ENCODE peak calls at places on chromosomes 11 and 22, in ten cellular contexts. Q, W, S, X, F, E, C, M, J and D are unnamed samples. For H3K27me3, the result is how much of the 10 kb centered on the place peaks cover.

GRCh38 chr11:8082391-8083087 is 1.5 kb downstream of the TUB start:
- DNase-seq in Q (no peak), W (no peak), S (no peak), X (no peak), F (no peak), E (no peak), C (no peak), M (no peak), J (peak), D (no peak)

GRCh38 chr22:46054091-46054877 is 77.3 kb upstream of the WNT7B start:
- DNase-seq in Q (peak), W (no peak), S (peak), X (peak), F (peak), E (peak), C (peak), M (no peak), J (no peak), D (no peak)

GRCh38 chr11:12518606-12519385 is 141.4 kb downstream of the PARVA start:
- DNase-seq in Q (no peak), W (no peak), S (no peak), X (no peak), F (no peak), E (no peak), C (no peak), M (no peak), J (no peak), D (no peak)

GRCh38 chr11:2706321-2706720 is 6.5 kb upstream of the KCNQ1OT1 start:
- DNase-seq in Q (no peak), W (no peak), S (no peak), X (peak), F (no peak), E (no peak), C (no peak), M (no peak), J (no peak), D (no peak)

GRCh38 chr11:60563553-60564235 is 48.5 kb downstream of the MS4A13 start:
- DNase-seq in Q (no peak), W (no peak), S (no peak), X (no peak), F (no peak), E (no peak), C (no peak), M (no peak), J (no peak), D (peak)

GRCh38 chr22:47678667-47679287 is 916.3 kb downstream of the TBC1D22A start:
- DNase-seq in Q (no peak), W (no peak), S (no peak), X (no peak), F (no peak), E (no peak), C (no peak), M (no peak), J (no peak), D (no peak)

GRCh38 chr11:117185739-117186430 is 7.3 kb downstream of the SIDT2 start:
- DNase-seq in Q (peak), W (no peak), S (no peak), X (no peak), F (no peak), E (no peak), C (no peak), M (no peak), J (no peak), D (no peak)

GRCh38 chr11:11036185-11037161 is 178.6 kb upstream of the ZBED5 start:
- DNase-seq in Q (no peak), W (peak), S (no peak), X (no peak), F (peak), E (peak), C (peak), M (no peak), J (peak), D (peak)

GRCh38 chr11:68295271-68295670 is 17.1 kb upstream of the LRP5 start:
- DNase-seq in Q (no peak), W (no peak), S (no peak), X (no peak), F (no peak), E (no peak), C (no peak), M (no peak), J (no peak), D (no peak)

GRCh38 chr22:46514592-46515207 is 22.7 kb downstream of the CELSR1 start:
- DNase-seq in Q (no peak), W (no peak), S (no peak), X (no peak), F (peak), E (peak), C (no peak), M (no peak), J (peak), D (peak)

GRCh38 chr11:7219457-7219856 is 32.2 kb upstream of the SYT9 start:
- DNase-seq in Q (no peak), W (no peak), S (no peak), X (no peak), F (no peak), E (no peak), C (no peak), M (no peak), J (no peak), D (no peak)

GRCh38 chr22:17785185-17786184 is 11.2 kb upstream of the BID start:
- DNase-seq in Q (peak), W (peak), S (no peak), X (peak), F (peak), E (peak), C (peak), M (no peak), J (peak), D (no peak)

GRCh38 chr11:10097615-10098014 is 196.4 kb downstream of the SBF2 start:
- DNase-seq in Q (no peak), W (no peak), S (no peak), X (no peak), F (no peak), E (no peak), C (no peak), M (no peak), J (no peak), D (no peak)

GRCh38 chr11:17164361-17165246 is 43.2 kb downstream of the PIK3C2A start:
- DNase-seq in Q (no peak), W (peak), S (no peak), X (no peak), F (no peak), E (no peak), C (no peak), M (no peak), J (peak), D (no peak)

GRCh38 chr22:42785706-42786499 is 65.2 kb upstream of the A4GALT start:
- DNase-seq in Q (no peak), W (no peak), S (no peak), X (no peak), F (no peak), E (no peak), C (no peak), M (no peak), J (no peak), D (no peak)

GRCh38 chr11:72741429-72741833 is 10.8 kb downstream of the ARAP1 start:
- DNase-seq in Q (peak), W (peak), S (no peak), X (peak), F (peak), E (no peak), C (no peak), M (no peak), J (peak), D (no peak)

GRCh38 chr11:134330611-134331564 is 900 bp upstream of the GLB1L2 start:
- DNase-seq in Q (no peak), W (peak), S (no peak), X (no peak), F (no peak), E (no peak), C (no peak), M (no peak), J (no peak), D (no peak)

GRCh38 chr11:6862961-6863360 is at the start of gene OR10A2:
- DNase-seq in Q (no peak), W (no peak), S (no peak), X (no peak), F (peak), E (no peak), C (no peak), M (no peak), J (peak), D (peak)

GRCh38 chr11:65887723-65888162 is 528 bp downstream of the FIBP start:
- DNase-seq in Q (no peak), W (no peak), S (no peak), X (no peak), F (peak), E (no peak), C (no peak), M (no peak), J (no peak), D (peak)
- H3K27ac ChIP-seq in Q (peak), W (peak), S (peak), X (peak), F (no peak), E (peak), C (no peak), M (peak), J (peak), D (no peak)

DNA sequence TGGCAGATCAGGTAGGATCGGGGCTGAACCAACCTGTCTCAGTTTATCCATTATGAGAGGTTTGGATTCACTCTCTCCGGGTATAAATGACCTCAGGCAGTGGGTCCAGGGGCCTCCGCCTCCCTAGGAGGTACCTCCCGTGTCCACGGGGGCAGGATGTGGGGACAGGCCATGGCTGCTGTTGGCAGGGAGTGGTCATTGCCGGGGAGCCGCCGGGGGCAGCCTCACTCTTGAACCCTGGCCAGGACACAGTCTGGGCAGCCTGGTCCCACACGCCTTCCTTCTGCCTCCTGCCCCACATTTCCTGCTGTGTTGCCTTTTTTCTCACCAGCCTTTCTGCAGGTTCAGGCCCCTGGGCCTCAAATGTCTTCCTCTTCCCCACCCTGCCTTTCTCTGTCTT is 30.9 kb downstream of the ZC3H7B start:
- DNase-seq in Q (no peak), W (no peak), S (no peak), X (no peak), F (no peak), E (no peak), C (no peak), M (no peak), J (no peak), D (no peak)
- H3K27me3 ChIP-seq in Q (under half), W (under half), S (under half), X (under half), F (under half), E (under half), C (under half), M (under half), J (under half), D (under half)

DNA sequence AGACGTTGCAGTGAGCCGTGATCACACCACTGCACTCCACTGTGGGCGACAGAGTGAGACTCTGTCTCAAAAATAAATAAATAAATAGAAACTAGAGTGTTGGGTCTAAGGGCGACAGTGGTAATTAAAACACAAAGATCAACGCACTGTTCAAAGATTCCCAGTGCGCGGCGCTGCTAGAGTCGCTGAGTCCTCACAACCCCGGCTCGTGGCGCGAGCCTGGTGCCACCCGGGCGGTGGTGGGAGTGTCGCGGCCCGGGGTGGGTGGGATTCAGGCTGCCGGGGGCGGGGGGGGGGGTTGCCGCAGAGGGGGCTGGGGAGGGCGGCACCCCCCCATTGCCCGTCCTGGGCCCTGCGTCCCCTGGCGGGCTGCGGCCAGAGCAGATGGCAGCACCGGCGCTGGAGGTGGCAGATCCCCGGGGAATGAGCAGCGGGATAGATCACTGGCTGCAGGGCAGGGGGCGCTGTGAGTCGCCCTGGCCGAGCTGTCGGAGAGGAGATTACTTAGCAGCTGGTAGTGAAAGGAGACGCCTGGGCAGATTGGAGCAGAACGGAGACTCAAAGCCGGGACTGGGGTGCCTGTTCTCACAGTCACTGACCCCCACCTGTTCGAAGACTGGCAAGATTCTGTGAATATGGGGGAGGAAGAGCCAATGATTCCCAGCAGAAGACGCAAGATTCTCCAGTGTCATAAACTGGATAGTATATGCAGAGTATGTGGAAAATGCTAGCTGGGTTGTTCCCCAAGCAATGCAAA is 30.2 kb upstream of the APOBEC3A start:
- DNase-seq in Q (peak), W (no peak), S (peak), X (peak), F (no peak), E (peak), C (peak), M (no peak), J (peak), D (no peak)
- TF ChIP-seq CTCF in Q (peak), W (peak), S (peak), X (peak), F (peak), E (peak), C (peak), M (peak), J (peak), D (peak)

GRCh38 chr11:120342226-120342625 is 6.0 kb downstream of the ARHGEF12 start:
- DNase-seq in Q (no peak), W (no peak), S (no peak), X (no peak), F (no peak), E (no peak), C (no peak), M (no peak), J (no peak), D (peak)
- H3K27ac ChIP-seq in Q (peak), W (no peak), S (peak), X (no peak), F (no peak), E (peak), C (no peak), M (no peak), J (no peak), D (no peak)